ENCODE peak calls at places on chromosomes 11 and 22, in eight cellular contexts. Y is HCEC 1CT; B is A172; N is Karpas-422; U is NAMALWA; M is transverse colon; Q is activated CD8-positive, alpha-beta T cell treated with anti-CD3 and anti-CD28 coated beads for 36 hours; T is activated T-cell treated with anti-CD3 and anti-CD28 coated beads, Interleukin-2, amount 50 U/mL, for 72 hours. I is an unnamed sample.

GRCh38 chr11:34558211-34558610 is 44.6 kb upstream of the ELF5 start:
- DNase-seq in M (no peak), B (peak; percentile 36), Y (no peak), U (no peak), Q (no peak), T (no peak), N (no peak), I (no peak)

GRCh38 chr11:66727282-66727882 is 1.6 kb downstream of the SPTBN2 start:
- DNase-seq in N (peak; percentile 78), Y (no peak), U (peak; percentile 55), B (peak; percentile 13), M (peak; percentile 34), T (peak; percentile 31), Q (peak; percentile 41), I (peak; percentile 62)

GRCh38 chr11:118530180-118530682 is 761 bp upstream of the TMEM25 start:
- DNase-seq in M (peak; percentile 60), B (no peak), U (no peak), Y (no peak), Q (no peak), T (no peak), N (no peak), I (no peak)

GRCh38 chr11:15276616-15277015 is 161.9 kb downstream of the INSC start:
- DNase-seq in Q (no peak), N (peak; percentile 65), U (peak; percentile 45), M (no peak), T (no peak), B (no peak), Y (no peak), I (peak; percentile 23)

GRCh38 chr11:45405916-45406670 is 120.0 kb upstream of the SYT13 start:
- DNase-seq in Y (no peak), B (no peak), U (peak; percentile 30), M (no peak), T (no peak), N (peak; percentile 69), Q (no peak), I (no peak)

GRCh38 chr22:19234126-19234896 is 55.8 kb upstream of the SLC25A1 start:
- DNase-seq in Y (no peak), N (no peak), Q (no peak), B (no peak), T (no peak), M (no peak), U (no peak), I (no peak)

GRCh38 chr11:8221025-8221723 is 42.5 kb downstream of the LMO1 start:
- DNase-seq in N (no peak), M (no peak), Y (no peak), Q (no peak), B (no peak), U (no peak), T (no peak), I (no peak)

GRCh38 chr11:27392715-27393114 is 29.7 kb upstream of the CCDC34 start:
- DNase-seq in M (no peak), B (peak; percentile 82), U (no peak), Y (peak; percentile 68), N (no peak), T (no peak), Q (no peak), I (peak; percentile 27)

GRCh38 chr11:68122936-68123539 is 1.9 kb upstream of the CHKA start:
- DNase-seq in T (no peak), Q (no peak), M (peak; percentile 81), U (no peak), Y (no peak), N (no peak), B (peak; percentile 44), I (peak; percentile 58)

GRCh38 chr22:32926600-32926999 is 125.1 kb downstream of the TIMP3 start:
- DNase-seq in N (peak; percentile 71), M (no peak), U (peak; percentile 64), B (no peak), Y (no peak), Q (peak; percentile 9), T (no peak), I (no peak)

GRCh38 chr22:31179345-31179744 is 19.4 kb downstream of the RNF185 start:
- DNase-seq in N (no peak), Q (no peak), B (peak; percentile 43), M (peak; percentile 44), T (no peak), U (no peak), Y (no peak), I (no peak)

GRCh38 chr22:40654522-40655167 is 18.1 kb upstream of the MRTFA start:
- DNase-seq in B (peak; percentile 52), Y (peak; percentile 32), M (peak; percentile 37), T (no peak), U (no peak), Q (no peak), N (no peak), I (peak; percentile 56)

GRCh38 chr22:46315976-46316375 is 19.3 kb downstream of the GTSE1 start:
- DNase-seq in Q (no peak), T (no peak), U (no peak), M (no peak), B (no peak), Y (no peak), N (no peak), I (no peak)

GRCh38 chr11:2927851-2928604 is 1.2 kb downstream of the PHLDA2 start:
- DNase-seq in Y (no peak), M (peak; percentile 64), N (no peak), U (no peak), Q (no peak), B (peak; percentile 67), T (peak; percentile 52), I (no peak)

GRCh38 chr22:36456459-36456835 is 25.0 kb downstream of the TXN2 start:
- DNase-seq in Y (no peak), Q (no peak), B (no peak), U (no peak), N (no peak), T (no peak), M (no peak), I (no peak)

GRCh38 chr22:26589845-26590524 is at the start of gene TPST2:
- DNase-seq in Q (peak; percentile 72), B (peak; percentile 26), M (peak; percentile 85), Y (peak; percentile 73), N (peak; percentile 91), U (peak; percentile 81), T (peak; percentile 88), I (peak; percentile 74)

GRCh38 chr11:104219081-104219480 is 55.1 kb upstream of the PDGFD start:
- DNase-seq in B (no peak), M (no peak), Y (no peak), Q (no peak), N (no peak), T (no peak), U (no peak), I (no peak)

GRCh38 chr11:114886644-114887259 is 208.4 kb downstream of the NXPE2 start:
- DNase-seq in Y (no peak), M (no peak), B (no peak), U (no peak), T (no peak), Q (no peak), N (no peak), I (no peak)

GRCh38 chr11:132072880-132073213 is 702.4 kb downstream of the NTM start:
- DNase-seq in Q (no peak), U (no peak), B (no peak), Y (peak; percentile 38), M (no peak), T (no peak), N (no peak), I (no peak)

GRCh38 chr11:101881586-101881985 is 33.2 kb upstream of the CEP126 start:
- DNase-seq in U (no peak), N (no peak), Y (no peak), B (no peak), T (no peak), M (no peak), Q (no peak), I (no peak)

GRCh38 chr11:36012410-36012809 is 68.5 kb downstream of the LDLRAD3 start:
- DNase-seq in Q (no peak), B (peak; percentile 58), U (no peak), T (no peak), Y (peak; percentile 58), N (no peak), M (no peak), I (no peak)

GRCh38 chr11:99968336-99968735 is 718.8 kb upstream of the ARHGAP42 start:
- DNase-seq in U (no peak), B (no peak), Q (no peak), M (no peak), Y (no peak), T (no peak), N (no peak), I (no peak)

GRCh38 chr11:118012083-118012669 is 26.0 kb downstream of the IL10RA start:
- DNase-seq in U (peak; percentile 66), N (peak; percentile 65), T (no peak), Y (peak; percentile 5), Q (peak; percentile 48), M (peak; percentile 47), B (peak; percentile 27), I (no peak)

GRCh38 chr22:22941831-22942510 is 54.4 kb downstream of the IGLL5 start:
- DNase-seq in B (no peak), M (peak; percentile 4), Q (no peak), N (no peak), Y (no peak), U (peak; percentile 40), T (no peak), I (no peak)

GRCh38 chr11:66857234-66857926 is 516 bp downstream of the LRFN4 start:
- DNase-seq in M (no peak), Y (no peak), T (no peak), B (no peak), Q (peak; percentile 24), U (no peak), N (no peak), I (no peak)